ENCODE peak calls at places on chromosomes 3 and 15, in six cellular contexts. Y is RCC 7860, K is LoVo, Z is fibroblast of gingiva, M is right cardiac atrium, A is germinal center. Q is an unnamed sample.

GRCh38 chr3:151946606-151947005 is 73.2 kb downstream of the SUCNR1 start:
- DNase-seq in Y (no peak), K (no peak), Z (peak), M (no peak), A (no peak), Q (peak)

GRCh38 chr3:141802316-141803077 is 39.3 kb downstream of the GRK7 start:
- DNase-seq in Y (no peak), K (no peak), Z (no peak), M (no peak), A (no peak), Q (no peak)

GRCh38 chr15:85500060-85500708 is 119.8 kb downstream of the AKAP13 start:
- DNase-seq in Y (no peak), K (no peak), Z (no peak), M (no peak), A (no peak), Q (no peak)

GRCh38 chr3:33355611-33356010 is 78.4 kb downstream of the FBXL2 start:
- DNase-seq in Y (no peak), K (peak), Z (peak), M (no peak), A (no peak), Q (peak)

GRCh38 chr3:176919836-176920760 is 277.2 kb downstream of the TBL1XR1 start:
- DNase-seq in Y (no peak), K (no peak), Z (peak), M (no peak), A (no peak), Q (peak)

GRCh38 chr3:195107593-195107992 is 163.4 kb downstream of the XXYLT1 start:
- DNase-seq in Y (no peak), K (no peak), Z (no peak), M (peak), A (no peak), Q (no peak)

GRCh38 chr15:63353261-63353660 is 28.4 kb downstream of the CA12 start:
- DNase-seq in Y (no peak), K (no peak), Z (no peak), M (no peak), A (no peak), Q (no peak)

GRCh38 chr15:41895957-41896356 is 2.1 kb upstream of the SPTBN5 start:
- DNase-seq in Y (no peak), K (no peak), Z (no peak), M (no peak), A (no peak), Q (no peak)

GRCh38 chr15:30984542-30984941 is 6.9 kb downstream of the MTMR10 start:
- DNase-seq in Y (no peak), K (no peak), Z (no peak), M (no peak), A (no peak), Q (no peak)

GRCh38 chr3:110237091-110237615 is 834.5 kb upstream of the NECTIN3 start:
- DNase-seq in Y (no peak), K (no peak), Z (peak), M (no peak), A (no peak), Q (no peak)

GRCh38 chr15:65682404-65682911 is 60.7 kb downstream of the SLC24A1 start:
- DNase-seq in Y (no peak), K (no peak), Z (no peak), M (no peak), A (no peak), Q (no peak)

GRCh38 chr3:71341721-71342120 is 241.8 kb downstream of the FOXP1 start:
- DNase-seq in Y (peak), K (no peak), Z (peak), M (no peak), A (no peak), Q (peak)

GRCh38 chr3:12405432-12406272 is 78.6 kb upstream of the TSEN2 start:
- DNase-seq in Y (peak), K (peak), Z (peak), M (peak), A (no peak), Q (peak)

GRCh38 chr15:78007965-78008886 is 69.3 kb downstream of the TBC1D2B start:
- DNase-seq in Y (no peak), K (no peak), Z (peak), M (peak), A (no peak), Q (peak)

GRCh38 chr15:30992465-30992864 is 1.0 kb upstream of the MTMR10 start:
- DNase-seq in Y (no peak), K (peak), Z (no peak), M (no peak), A (no peak), Q (peak)

GRCh38 chr15:85710340-85710842 is 84.3 kb downstream of the KLHL25 start:
- DNase-seq in Y (no peak), K (no peak), Z (no peak), M (peak), A (no peak), Q (no peak)

Q was measured in GM23248.